ENCODE peak calls at places on chromosomes 13 and 19, in four cellular contexts. K is mucosa of descending colon, N is colonic mucosa, U is lower lobe of right lung. X is an unnamed sample. For H3K9me3, the result is how much of the 10 kb centered on the place peaks cover.

GRCh38 chr19:28905996-28906395 is 307.0 kb downstream of the UQCRFS1 start:
- DNase-seq in K (no peak), U (no peak), N (no peak), X (no peak)

GRCh38 chr19:49071860-49072547 is 495 bp downstream of the KCNA7 start:
- DNase-seq in U (no peak), K (peak), N (no peak), X (no peak)

GRCh38 chr13:20814224-20814910 is 40.6 kb upstream of the EEF1AKMT1 start:
- DNase-seq in N (peak), U (peak), K (peak), X (peak)

GRCh38 chr13:109769921-109770320 is 16.5 kb downstream of the IRS2 start:
- DNase-seq in N (no peak), K (no peak), U (no peak), X (no peak)

GRCh38 chr13:62887046-62887445 is 1471.4 kb upstream of the PCDH20 start:
- DNase-seq in N (no peak), K (no peak), U (no peak), X (no peak)

GRCh38 chr13:110166598-110166997 is 140.4 kb downstream of the COL4A1 start:
- DNase-seq in K (no peak), N (no peak), U (no peak), X (no peak)

GRCh38 chr13:87671031-87671823 is at the start of gene SLITRK5:
- DNase-seq in N (peak), U (peak), K (peak), X (peak)

GRCh38 chr19:46840157-46840942 is 10.3 kb downstream of the AP2S1 start:
- DNase-seq in N (no peak), U (no peak), K (peak), X (no peak)

GRCh38 chr13:80038371-80038770 is 302.6 kb downstream of the SPRY2 start:
- DNase-seq in N (no peak), K (no peak), U (no peak), X (no peak)

GRCh38 chr19:29551774-29552173 is 26.0 kb downstream of the VSTM2B start:
- DNase-seq in N (no peak), K (no peak), U (no peak), X (no peak)

GRCh38 chr13:64756621-64757020 is 2473.5 kb downstream of the PCDH9 start:
- DNase-seq in K (no peak), N (no peak), U (no peak), X (no peak)

GRCh38 chr13:113187263-113187669 is 21.2 kb downstream of the PCID2 start:
- DNase-seq in N (peak), U (no peak), K (no peak), X (peak)

GRCh38 chr13:40120288-40120687 is 464.8 kb downstream of the COG6 start:
- DNase-seq in N (no peak), U (no peak), K (no peak), X (no peak)

GRCh38 chr19:12868540-12869112 is 12.6 kb downstream of the DNASE2 start:
- DNase-seq in K (peak), U (no peak), N (no peak), X (no peak)

GRCh38 chr13:58893396-58893795 is 1261.9 kb downstream of the PCDH17 start:
- DNase-seq in U (no peak), N (no peak), K (no peak), X (no peak)

GRCh38 chr13:111359237-111359915 is 38.9 kb downstream of the TEX29 start:
- DNase-seq in K (no peak), U (no peak), N (no peak), X (no peak)

GRCh38 chr19:33052352-33052972 is 12.2 kb downstream of the RHPN2 start:
- DNase-seq in U (no peak), K (peak), N (peak), X (no peak)

GRCh38 chr13:30019648-30020626 is 169.5 kb upstream of the UBL3 start:
- DNase-seq in N (no peak), K (no peak), U (no peak), X (no peak)

GRCh38 chr13:30022796-30023195 is 172.4 kb upstream of the UBL3 start:
- DNase-seq in N (no peak), K (no peak), U (no peak), X (no peak)

GRCh38 chr13:30020726-30021312 is 170.4 kb upstream of the UBL3 start:
- DNase-seq in K (no peak), N (no peak), U (no peak), X (no peak)

GRCh38 chr13:30022256-30022655 is 171.8 kb upstream of the UBL3 start:
- DNase-seq in K (no peak), U (no peak), N (no peak), X (no peak)

GRCh38 chr13:30021611-30022010 is 171.2 kb upstream of the UBL3 start:
- DNase-seq in N (no peak), K (no peak), U (no peak), X (no peak)
- H3K9me3 ChIP-seq in N (under half), K (under half), U (under half), X (under half)

GRCh38 chr13:48562296-48563066 is 29.6 kb upstream of the RCBTB2 start:
- DNase-seq in K (no peak), U (no peak), N (no peak), X (no peak)

GRCh38 chr13:48561461-48562224 is 28.8 kb upstream of the RCBTB2 start:
- DNase-seq in U (no peak), N (no peak), K (no peak), X (no peak)

GRCh38 chr13:48563611-48564010 is 30.7 kb upstream of the RCBTB2 start:
- DNase-seq in U (no peak), K (no peak), N (no peak), X (no peak)

GRCh38 chr13:48559638-48560320 is 26.9 kb upstream of the RCBTB2 start:
- DNase-seq in N (no peak), K (no peak), U (no peak), X (no peak)

DNA sequence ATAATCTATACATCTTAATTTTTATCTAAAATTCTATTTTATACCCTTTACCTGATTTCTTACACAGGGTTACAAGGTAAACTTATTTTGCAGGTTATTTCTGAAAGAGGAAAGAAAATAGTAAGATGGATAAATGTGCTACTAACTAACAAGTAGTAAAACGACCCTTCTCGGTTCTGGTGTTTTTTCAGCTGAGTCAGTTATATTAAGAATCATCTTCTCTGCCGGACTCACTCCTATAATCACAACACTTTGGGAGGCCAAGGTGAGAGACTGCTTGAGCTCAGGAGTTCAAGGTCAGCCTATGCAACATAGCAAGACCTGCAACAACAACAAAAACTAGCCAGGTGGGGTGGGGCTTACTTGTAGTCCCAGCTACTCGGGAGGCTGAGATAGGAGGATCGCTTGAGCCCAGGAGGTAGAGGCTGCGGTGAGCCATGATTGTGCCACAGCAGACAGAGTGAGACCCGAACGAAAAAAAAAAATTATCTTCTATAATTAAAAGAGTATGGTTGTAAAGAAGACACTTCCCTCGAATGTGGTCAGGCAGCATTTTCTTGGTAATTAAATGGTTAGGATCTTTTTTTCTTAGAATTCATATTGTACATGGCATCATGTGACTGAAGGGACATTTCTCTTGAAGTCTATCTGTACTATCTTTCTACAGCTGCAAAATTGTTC is 27.9 kb upstream of the RCBTB2 start:
- DNase-seq in N (no peak), U (no peak), K (no peak), X (no peak)
- TF ChIP-seq CTCF in N (no peak), U (no peak), K (no peak), X (no peak)

GRCh38 chr19:2887391-2887914 is 13.3 kb upstream of the ZNF57 start:
- DNase-seq in U (no peak), K (no peak), N (no peak), X (no peak)
- H3K9me3 ChIP-seq in U (under half), K (under half), N (under half), X (under half)

GRCh38 chr13:25215253-25215575 is 43.1 kb upstream of the AMER2 start:
- DNase-seq in N (no peak), K (no peak), U (no peak), X (no peak)
- TF ChIP-seq CTCF in N (no peak), K (no peak), U (no peak), X (no peak)

GRCh38 chr19:15721208-15721607 is 6.6 kb upstream of the OR10H2 start:
- DNase-seq in K (no peak), N (no peak), U (no peak), X (no peak)

GRCh38 chr19:15715642-15716041 is 12.2 kb upstream of the OR10H2 start:
- DNase-seq in N (no peak), U (no peak), K (no peak), X (no peak)

GRCh38 chr19:15722956-15723355 is 4.9 kb upstream of the OR10H2 start:
- DNase-seq in N (no peak), K (no peak), U (no peak), X (no peak)

GRCh38 chr19:15714638-15715037 is 13.2 kb upstream of the OR10H2 start:
- DNase-seq in N (no peak), K (no peak), U (no peak), X (no peak)

GRCh38 chr19:15717781-15718180 is 10.0 kb upstream of the OR10H2 start:
- DNase-seq in N (no peak), K (no peak), U (no peak), X (no peak)
- H3K9me3 ChIP-seq in N (under half), K (under half), U (under half), X (under half)